ENCODE peak calls at places on chromosome 5, in seven cellular contexts. One of them, this sample, is unnamed.

GRCh38 chr5:66710557-66710956 is 114.4 kb downstream of the MAST4 start:
- DNase-seq in brain microvascular endothelial cell: peak; percentile 80
- DNase-seq in suprapubic skin: no peak
- DNase-seq in astrocyte: peak; percentile 80
- DNase-seq in colonic mucosa: no peak
- DNase-seq in fibroblast of lung: peak; percentile 47
- DNase-seq in esophagus squamous epithelium: no peak
- DNase-seq in this sample: peak; percentile 19

GRCh38 chr5:73815631-73816030 is 189.6 kb downstream of the ARHGEF28 start:
- DNase-seq in brain microvascular endothelial cell: no peak
- DNase-seq in suprapubic skin: no peak
- DNase-seq in astrocyte: peak; percentile 84
- DNase-seq in colonic mucosa: no peak
- DNase-seq in fibroblast of lung: no peak
- DNase-seq in esophagus squamous epithelium: no peak
- DNase-seq in this sample: no peak

GRCh38 chr5:82259172-82259800 is 18.9 kb downstream of the RPS23 start:
- DNase-seq in brain microvascular endothelial cell: peak; percentile 11
- DNase-seq in suprapubic skin: no peak
- DNase-seq in astrocyte: peak; percentile 23
- DNase-seq in colonic mucosa: no peak
- DNase-seq in fibroblast of lung: peak; percentile 63
- DNase-seq in esophagus squamous epithelium: no peak
- DNase-seq in this sample: peak; percentile 34

GRCh38 chr5:158819840-158820620 is 279.7 kb downstream of the EBF1 start:
- DNase-seq in brain microvascular endothelial cell: peak; percentile 77
- DNase-seq in suprapubic skin: no peak
- DNase-seq in astrocyte: peak; percentile 91
- DNase-seq in colonic mucosa: no peak
- DNase-seq in fibroblast of lung: no peak
- DNase-seq in esophagus squamous epithelium: no peak
- DNase-seq in this sample: peak; percentile 21

GRCh38 chr5:29051509-29051908 is 2013.1 kb upstream of the CDH9 start:
- DNase-seq in brain microvascular endothelial cell: no peak
- DNase-seq in suprapubic skin: no peak
- DNase-seq in astrocyte: no peak
- DNase-seq in colonic mucosa: no peak
- DNase-seq in fibroblast of lung: no peak
- DNase-seq in esophagus squamous epithelium: no peak
- DNase-seq in this sample: no peak

GRCh38 chr5:40503438-40503837 is 176.3 kb upstream of the PTGER4 start:
- DNase-seq in brain microvascular endothelial cell: no peak
- DNase-seq in suprapubic skin: no peak
- DNase-seq in astrocyte: no peak
- DNase-seq in colonic mucosa: peak; percentile 27
- DNase-seq in fibroblast of lung: no peak
- DNase-seq in esophagus squamous epithelium: no peak
- DNase-seq in this sample: no peak

GRCh38 chr5:94968507-94969095 is 316.3 kb downstream of the MCTP1 start:
- DNase-seq in brain microvascular endothelial cell: peak; percentile 37
- DNase-seq in suprapubic skin: no peak
- DNase-seq in astrocyte: peak; percentile 47
- DNase-seq in colonic mucosa: no peak
- DNase-seq in fibroblast of lung: peak; percentile 83
- DNase-seq in esophagus squamous epithelium: no peak
- DNase-seq in this sample: peak; percentile 62

GRCh38 chr5:53151713-53152458 is 42.3 kb upstream of the MOCS2 start:
- DNase-seq in brain microvascular endothelial cell: peak; percentile 93
- DNase-seq in suprapubic skin: no peak
- DNase-seq in astrocyte: peak; percentile 86
- DNase-seq in colonic mucosa: no peak
- DNase-seq in fibroblast of lung: peak; percentile 92
- DNase-seq in esophagus squamous epithelium: no peak
- DNase-seq in this sample: peak; percentile 73

GRCh38 chr5:56190500-56190899 is 42.6 kb downstream of the ANKRD55 start:
- DNase-seq in brain microvascular endothelial cell: peak; percentile 51
- DNase-seq in suprapubic skin: no peak
- DNase-seq in astrocyte: peak; percentile 65
- DNase-seq in colonic mucosa: no peak
- DNase-seq in fibroblast of lung: peak; percentile 76
- DNase-seq in esophagus squamous epithelium: no peak
- DNase-seq in this sample: peak; percentile 43

GRCh38 chr5:79924936-79925893 is 65.8 kb downstream of the MTX3 start:
- DNase-seq in brain microvascular endothelial cell: no peak
- DNase-seq in suprapubic skin: no peak
- DNase-seq in astrocyte: no peak
- DNase-seq in colonic mucosa: no peak
- DNase-seq in fibroblast of lung: peak; percentile 53
- DNase-seq in esophagus squamous epithelium: no peak
- DNase-seq in this sample: peak; percentile 26

GRCh38 chr5:7850241-7850532 is 746 bp downstream of the CFAP90 start:
- DNase-seq in brain microvascular endothelial cell: no peak
- DNase-seq in suprapubic skin: peak; percentile 71
- DNase-seq in astrocyte: no peak
- DNase-seq in colonic mucosa: no peak
- DNase-seq in fibroblast of lung: no peak
- DNase-seq in esophagus squamous epithelium: no peak
- DNase-seq in this sample: no peak

GRCh38 chr5:177296581-177296980 is 6.9 kb downstream of the RAB24 start:
- DNase-seq in brain microvascular endothelial cell: no peak
- DNase-seq in suprapubic skin: no peak
- DNase-seq in astrocyte: no peak
- DNase-seq in colonic mucosa: no peak
- DNase-seq in fibroblast of lung: no peak
- DNase-seq in esophagus squamous epithelium: no peak
- DNase-seq in this sample: no peak

GRCh38 chr5:111394580-111394979 is 117.8 kb downstream of the STARD4 start:
- DNase-seq in brain microvascular endothelial cell: peak; percentile 5
- DNase-seq in suprapubic skin: no peak
- DNase-seq in astrocyte: peak; percentile 65
- DNase-seq in colonic mucosa: no peak
- DNase-seq in fibroblast of lung: peak; percentile 82
- DNase-seq in esophagus squamous epithelium: no peak
- DNase-seq in this sample: peak; percentile 60

GRCh38 chr5:26553079-26553478 is 485.3 kb downstream of the CDH9 start:
- DNase-seq in brain microvascular endothelial cell: no peak
- DNase-seq in suprapubic skin: no peak
- DNase-seq in astrocyte: peak; percentile 39
- DNase-seq in colonic mucosa: no peak
- DNase-seq in fibroblast of lung: no peak
- DNase-seq in esophagus squamous epithelium: no peak
- DNase-seq in this sample: no peak

GRCh38 chr5:34011521-34011920 is 3.7 kb upstream of the AMACR start:
- DNase-seq in brain microvascular endothelial cell: no peak
- DNase-seq in suprapubic skin: no peak
- DNase-seq in astrocyte: peak; percentile 29
- DNase-seq in colonic mucosa: no peak
- DNase-seq in fibroblast of lung: no peak
- DNase-seq in esophagus squamous epithelium: no peak
- DNase-seq in this sample: no peak

GRCh38 chr5:169004551-169004950 is 296.4 kb downstream of the SLIT3 start:
- DNase-seq in brain microvascular endothelial cell: no peak
- DNase-seq in suprapubic skin: no peak
- DNase-seq in astrocyte: peak; percentile 73
- DNase-seq in colonic mucosa: no peak
- DNase-seq in fibroblast of lung: no peak
- DNase-seq in esophagus squamous epithelium: no peak
- DNase-seq in this sample: no peak

GRCh38 chr5:79093762-79094161 is 17.8 kb upstream of the BHMT start:
- DNase-seq in brain microvascular endothelial cell: no peak
- DNase-seq in suprapubic skin: no peak
- DNase-seq in astrocyte: no peak
- DNase-seq in colonic mucosa: no peak
- DNase-seq in fibroblast of lung: no peak
- DNase-seq in esophagus squamous epithelium: no peak
- DNase-seq in this sample: no peak

GRCh38 chr5:96743065-96743768 is 64.5 kb downstream of the ERAP1 start:
- DNase-seq in brain microvascular endothelial cell: peak; percentile 47
- DNase-seq in suprapubic skin: no peak
- DNase-seq in astrocyte: peak; percentile 21
- DNase-seq in colonic mucosa: peak; percentile 28
- DNase-seq in fibroblast of lung: peak; percentile 35
- DNase-seq in esophagus squamous epithelium: no peak
- DNase-seq in this sample: peak; percentile 56

GRCh38 chr5:78591227-78591626 is 57.3 kb downstream of the LHFPL2 start:
- DNase-seq in brain microvascular endothelial cell: peak; percentile 60
- DNase-seq in suprapubic skin: no peak
- DNase-seq in astrocyte: peak; percentile 89
- DNase-seq in colonic mucosa: no peak
- DNase-seq in fibroblast of lung: peak; percentile 93
- DNase-seq in esophagus squamous epithelium: no peak
- DNase-seq in this sample: peak; percentile 99

GRCh38 chr5:9553561-9553960 is 7.7 kb upstream of the SEMA5A start:
- DNase-seq in brain microvascular endothelial cell: no peak
- DNase-seq in suprapubic skin: no peak
- DNase-seq in astrocyte: no peak
- DNase-seq in colonic mucosa: peak; percentile 84
- DNase-seq in fibroblast of lung: no peak
- DNase-seq in esophagus squamous epithelium: no peak
- DNase-seq in this sample: no peak

GRCh38 chr5:163379298-163380155 is 57.9 kb upstream of the CCNG1 start:
- DNase-seq in brain microvascular endothelial cell: peak; percentile 86
- DNase-seq in suprapubic skin: no peak
- DNase-seq in astrocyte: peak; percentile 92
- DNase-seq in colonic mucosa: no peak
- DNase-seq in fibroblast of lung: peak; percentile 90
- DNase-seq in esophagus squamous epithelium: no peak
- DNase-seq in this sample: peak; percentile 62

GRCh38 chr5:20028506-20028905 is 40.5 kb upstream of the CDH18 start:
- DNase-seq in brain microvascular endothelial cell: no peak
- DNase-seq in suprapubic skin: no peak
- DNase-seq in astrocyte: no peak
- DNase-seq in colonic mucosa: no peak
- DNase-seq in fibroblast of lung: peak; percentile 53
- DNase-seq in esophagus squamous epithelium: no peak
- DNase-seq in this sample: no peak

GRCh38 chr5:152246401-152246800 is 158.7 kb downstream of the NMUR2 start:
- DNase-seq in brain microvascular endothelial cell: peak; percentile 12
- DNase-seq in suprapubic skin: no peak
- DNase-seq in astrocyte: peak; percentile 1
- DNase-seq in colonic mucosa: no peak
- DNase-seq in fibroblast of lung: peak; percentile 12
- DNase-seq in esophagus squamous epithelium: no peak
- DNase-seq in this sample: peak; percentile 11

DNA sequence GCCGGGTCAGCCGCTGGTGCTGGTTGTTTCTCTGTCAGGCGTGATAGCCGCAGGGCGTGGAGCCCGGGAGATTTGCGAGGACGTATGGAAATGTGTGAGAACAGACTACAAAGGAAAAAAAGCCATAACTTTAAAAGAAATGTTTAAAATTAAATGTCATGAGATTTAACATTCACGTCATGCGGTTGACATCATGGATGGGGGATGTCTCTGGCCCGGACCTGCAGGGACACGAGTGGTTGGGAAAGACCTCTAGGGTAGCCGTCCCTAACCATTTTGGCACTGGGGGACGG is 643 bp upstream of the RNF130 start:
- DNase-seq in brain microvascular endothelial cell: no peak
- DNase-seq in suprapubic skin: no peak
- DNase-seq in astrocyte: no peak
- DNase-seq in colonic mucosa: no peak
- DNase-seq in fibroblast of lung: no peak
- DNase-seq in esophagus squamous epithelium: no peak
- DNase-seq in this sample: no peak
- H3K4me3 ChIP-seq in brain microvascular endothelial cell: no peak overlapping the region
- H3K4me3 ChIP-seq in suprapubic skin: peak overlapping the region; percentile 97
- H3K4me3 ChIP-seq in astrocyte: no peak overlapping the region
- H3K4me3 ChIP-seq in colonic mucosa: peak overlapping the region; percentile 96
- H3K4me3 ChIP-seq in fibroblast of lung: no peak overlapping the region
- H3K4me3 ChIP-seq in esophagus squamous epithelium: peak overlapping the region; percentile 90
- H3K4me3 ChIP-seq in this sample: no peak overlapping the region

DNA sequence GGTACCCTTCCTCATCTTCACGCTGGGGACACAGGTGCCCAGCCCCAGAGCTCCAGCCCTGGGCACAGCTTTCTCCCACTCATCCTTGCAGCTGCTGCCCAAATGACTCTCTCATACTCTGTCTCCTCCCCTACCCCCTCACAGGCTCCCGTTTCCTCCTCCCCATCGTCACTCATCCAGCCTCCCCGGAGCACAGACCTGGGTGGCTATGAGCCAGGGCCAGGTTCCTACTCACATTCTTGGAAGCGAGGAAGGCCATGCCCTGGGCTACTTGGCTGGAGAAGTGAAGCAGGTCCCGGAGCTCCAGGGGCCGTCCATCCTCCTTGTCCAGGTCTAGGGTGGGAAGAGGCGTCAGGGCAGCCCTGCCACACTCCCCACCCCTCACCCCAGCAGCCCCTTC is 29.3 kb downstream of the CSF1R start:
- DNase-seq in brain microvascular endothelial cell: no peak
- DNase-seq in suprapubic skin: peak; percentile 43
- DNase-seq in astrocyte: no peak
- DNase-seq in colonic mucosa: no peak
- DNase-seq in fibroblast of lung: no peak
- DNase-seq in esophagus squamous epithelium: no peak
- DNase-seq in this sample: no peak
- TF ChIP-seq CTCF in brain microvascular endothelial cell: no peak
- TF ChIP-seq CTCF in suprapubic skin: no peak
- TF ChIP-seq CTCF in astrocyte: no peak
- TF ChIP-seq CTCF in colonic mucosa: no peak
- TF ChIP-seq CTCF in fibroblast of lung: no peak
- TF ChIP-seq CTCF in esophagus squamous epithelium: no peak
- TF ChIP-seq CTCF in this sample: no peak

GRCh38 chr5:132778129-132778528 is 1.1 kb upstream of the SEPTIN8 start:
- DNase-seq in brain microvascular endothelial cell: no peak
- DNase-seq in suprapubic skin: no peak
- DNase-seq in astrocyte: no peak
- DNase-seq in colonic mucosa: no peak
- DNase-seq in fibroblast of lung: no peak
- DNase-seq in esophagus squamous epithelium: no peak
- DNase-seq in this sample: no peak
- H3K4me3 ChIP-seq in brain microvascular endothelial cell: peak overlapping the region; percentile 77
- H3K4me3 ChIP-seq in suprapubic skin: peak overlapping the region; percentile 89
- H3K4me3 ChIP-seq in astrocyte: peak overlapping the region; percentile 77
- H3K4me3 ChIP-seq in colonic mucosa: no peak overlapping the region
- H3K4me3 ChIP-seq in fibroblast of lung: peak overlapping the region; percentile 73
- H3K4me3 ChIP-seq in esophagus squamous epithelium: peak overlapping the region; percentile 93
- H3K4me3 ChIP-seq in this sample: peak overlapping the region; percentile 77

GRCh38 chr5:172637122-172637580 is 3.9 kb upstream of the NEURL1B start:
- DNase-seq in brain microvascular endothelial cell: no peak
- DNase-seq in suprapubic skin: peak; percentile 77
- DNase-seq in astrocyte: no peak
- DNase-seq in colonic mucosa: peak; percentile 94
- DNase-seq in fibroblast of lung: no peak
- DNase-seq in esophagus squamous epithelium: no peak
- DNase-seq in this sample: no peak
- TF ChIP-seq CTCF in brain microvascular endothelial cell: no peak
- TF ChIP-seq CTCF in suprapubic skin: no peak
- TF ChIP-seq CTCF in astrocyte: no peak
- TF ChIP-seq CTCF in colonic mucosa: no peak
- TF ChIP-seq CTCF in fibroblast of lung: no peak
- TF ChIP-seq CTCF in esophagus squamous epithelium: peak; percentile 23
- TF ChIP-seq CTCF in this sample: no peak

GRCh38 chr5:113221294-113222176 is 213.3 kb downstream of the TSSK1B start:
- DNase-seq in brain microvascular endothelial cell: no peak
- DNase-seq in suprapubic skin: no peak
- DNase-seq in astrocyte: peak; percentile 47
- DNase-seq in colonic mucosa: no peak
- DNase-seq in fibroblast of lung: no peak
- DNase-seq in esophagus squamous epithelium: no peak
- DNase-seq in this sample: peak; percentile 56
- H3K4me3 ChIP-seq in brain microvascular endothelial cell: no peak overlapping the region
- H3K4me3 ChIP-seq in suprapubic skin: no peak overlapping the region
- H3K4me3 ChIP-seq in astrocyte: no peak overlapping the region
- H3K4me3 ChIP-seq in colonic mucosa: no peak overlapping the region
- H3K4me3 ChIP-seq in fibroblast of lung: no peak overlapping the region
- H3K4me3 ChIP-seq in esophagus squamous epithelium: no peak overlapping the region
- H3K4me3 ChIP-seq in this sample: no peak overlapping the region

GRCh38 chr5:175796536-175797499 is 74.6 kb upstream of the CPLX2 start:
- DNase-seq in brain microvascular endothelial cell: peak; percentile 68
- DNase-seq in suprapubic skin: peak; percentile 67
- DNase-seq in astrocyte: peak; percentile 64
- DNase-seq in colonic mucosa: peak; percentile 65
- DNase-seq in fibroblast of lung: peak; percentile 83
- DNase-seq in esophagus squamous epithelium: no peak
- DNase-seq in this sample: peak; percentile 88
- TF ChIP-seq CTCF in brain microvascular endothelial cell: no peak
- TF ChIP-seq CTCF in suprapubic skin: no peak
- TF ChIP-seq CTCF in astrocyte: no peak
- TF ChIP-seq CTCF in colonic mucosa: no peak
- TF ChIP-seq CTCF in fibroblast of lung: no peak
- TF ChIP-seq CTCF in esophagus squamous epithelium: no peak
- TF ChIP-seq CTCF in this sample: no peak